ENCODE peak calls at places on chromosomes 6 and 20, in five cellular contexts. P is aorta, S is Calu3, Q is SW 1271, F is occipital lobe. L is an unnamed sample.

GRCh38 chr20:37774143-37774542 is 80.3 kb downstream of the CTNNBL1 start:
- DNase-seq in F (no peak), Q (no peak), P (no peak), S (no peak), L (no peak)

GRCh38 chr6:16759181-16759645 is 2.0 kb downstream of the ATXN1 start:
- DNase-seq in P (no peak), S (peak; percentile 4), F (no peak), Q (no peak), L (no peak)

GRCh38 chr6:69758214-69758613 is 38.6 kb downstream of the LMBRD1 start:
- DNase-seq in F (no peak), Q (no peak), P (no peak), S (no peak), L (no peak)

GRCh38 chr6:31730631-31731086 is 1.6 kb upstream of the DDAH2 start:
- DNase-seq in F (no peak), P (no peak), S (no peak), Q (no peak), L (no peak)

GRCh38 chr20:58630063-58630462 is 21.0 kb upstream of the STX16 start:
- DNase-seq in F (no peak), Q (peak; percentile 20), P (no peak), S (no peak), L (no peak)

GRCh38 chr20:38168791-38169589 is 3.9 kb upstream of the TGM2 start:
- DNase-seq in Q (no peak), F (no peak), P (no peak), S (no peak), L (no peak)

GRCh38 chr6:121600389-121601233 is 165.2 kb downstream of the GJA1 start:
- DNase-seq in S (no peak), P (no peak), Q (no peak), F (no peak), L (no peak)

GRCh38 chr20:34407962-34408474 is 44.9 kb downstream of the ITCH start:
- DNase-seq in S (no peak), Q (no peak), P (no peak), F (no peak), L (no peak)

GRCh38 chr20:13006825-13007224 is 1.9 kb upstream of the SPTLC3 start:
- DNase-seq in Q (no peak), F (no peak), S (no peak), P (no peak), L (no peak)

GRCh38 chr6:108592371-108593337 is 31.9 kb downstream of the FOXO3 start:
- DNase-seq in S (no peak), Q (no peak), P (no peak), F (no peak), L (peak; percentile 31)

GRCh38 chr6:166582258-166582657 is 4.2 kb downstream of the RAMACL start:
- DNase-seq in Q (no peak), P (no peak), F (no peak), S (no peak), L (no peak)

GRCh38 chr6:90297124-90297865 is 652 bp upstream of the BACH2 start:
- DNase-seq in S (peak; percentile 11), F (no peak), Q (no peak), P (peak; percentile 46), L (no peak)

GRCh38 chr6:42790549-42791181 is 8.8 kb downstream of the BICRAL start:
- DNase-seq in P (no peak), F (no peak), Q (no peak), S (no peak), L (no peak)

GRCh38 chr6:17907467-17908229 is 79.8 kb downstream of the KIF13A start:
- DNase-seq in F (peak; percentile 21), Q (peak; percentile 79), S (peak; percentile 3), P (peak; percentile 77), L (no peak)

GRCh38 chr6:170045981-170046667 is 244.8 kb downstream of the DLL1 start:
- DNase-seq in F (no peak), Q (no peak), P (peak; percentile 41), S (no peak), L (no peak)

GRCh38 chr6:134892362-134892761 is 57.5 kb downstream of the ALDH8A1 start:
- DNase-seq in P (no peak), Q (no peak), F (no peak), S (no peak), L (no peak)

GRCh38 chr6:25172819-25173218 is 106.4 kb upstream of the CARMIL1 start:
- DNase-seq in S (peak; percentile 50), P (no peak), Q (no peak), F (no peak), L (no peak)

GRCh38 chr6:78623567-78623966 is 243.8 kb upstream of the IRAK1BP1 start:
- DNase-seq in Q (no peak), P (no peak), S (no peak), F (no peak), L (no peak)

GRCh38 chr6:148240463-148240845 is 102.2 kb upstream of the SASH1 start:
- DNase-seq in P (peak; percentile 73), S (no peak), Q (no peak), F (no peak), L (no peak)

GRCh38 chr6:19465760-19466159 is 371.4 kb upstream of the ID4 start:
- DNase-seq in F (no peak), Q (no peak), P (no peak), S (no peak), L (no peak)

GRCh38 chr6:100296810-100297544 is 167.7 kb downstream of the SIM1 start:
- DNase-seq in F (no peak), P (no peak), S (peak; percentile 16), Q (peak; percentile 21), L (no peak)

GRCh38 chr6:63615590-63615989 is 20.0 kb upstream of the PHF3 start:
- DNase-seq in S (no peak), Q (no peak), P (no peak), F (no peak), L (no peak)

GRCh38 chr20:39291301-39291700 is 329.2 kb downstream of the DHX35 start:
- DNase-seq in F (no peak), S (no peak), Q (no peak), P (no peak), L (no peak)

GRCh38 chr20:62176866-62177265 is 6.0 kb upstream of the MTG2 start:
- DNase-seq in S (no peak), P (no peak), F (no peak), Q (no peak), L (no peak)

GRCh38 chr6:170545405-170545804 is 7.7 kb downstream of the PSMB1 start:
- DNase-seq in P (no peak), F (no peak), Q (no peak), S (no peak), L (no peak)

GRCh38 chr6:16690244-16691142 is 70.8 kb downstream of the ATXN1 start:
- DNase-seq in Q (no peak), S (no peak), P (no peak), F (no peak), L (no peak)

GRCh38 chr6:145273136-145273535 is 462.2 kb downstream of the EPM2A start:
- DNase-seq in P (no peak), S (no peak), F (no peak), Q (no peak), L (no peak)

GRCh38 chr20:22490287-22491187 is 93.8 kb downstream of the FOXA2 start:
- DNase-seq in P (no peak), Q (no peak), S (peak; percentile 55), F (no peak), L (no peak)

GRCh38 chr6:106870069-106870468 is 104.5 kb downstream of the CD24 start:
- DNase-seq in F (no peak), S (peak; percentile 47), P (no peak), Q (no peak), L (no peak)

GRCh38 chr6:1402868-1403267 is 13.5 kb downstream of the FOXF2 start:
- DNase-seq in F (no peak), Q (no peak), S (no peak), P (no peak), L (no peak)

GRCh38 chr6:105545206-105545920 is 142.5 kb upstream of the PREP start:
- DNase-seq in Q (no peak), P (no peak), F (no peak), S (no peak), L (no peak)

GRCh38 chr6:46491201-46491788 is at the start of gene RCAN2:
- DNase-seq in F (peak; percentile 67), S (peak; percentile 66), P (peak; percentile 83), Q (peak; percentile 5), L (peak; percentile 25)

GRCh38 chr6:142927274-142927586 is 17.7 kb downstream of the HIVEP2 start:
- DNase-seq in S (no peak), Q (no peak), P (no peak), F (no peak), L (no peak)

GRCh38 chr6:150511313-150511712 is 88.4 kb upstream of the PLEKHG1 start:
- DNase-seq in S (no peak), Q (no peak), P (no peak), F (no peak), L (no peak)

L was measured in GM12892.